ENCODE peak calls at places on chromosomes 6 and 20, in seven cellular contexts. S is PC-9, Z is adipocyte, D is HAP-1, X is NCI-H1417, V is AG08395, P is stomach. U is an unnamed sample.

GRCh38 chr6:143676437-143677045 is 1.2 kb upstream of the PHACTR2 start:
- DNase-seq in S (peak), Z (no peak), D (no peak), X (no peak), V (no peak), P (no peak), U (no peak)

GRCh38 chr6:41975276-41975675 is 33.7 kb upstream of the CCND3 start:
- DNase-seq in S (no peak), Z (no peak), D (no peak), X (no peak), V (no peak), P (no peak), U (no peak)

GRCh38 chr6:53306819-53307347 is 41.9 kb downstream of the ELOVL5 start:
- DNase-seq in S (peak), Z (no peak), D (no peak), X (no peak), V (no peak), P (no peak), U (no peak)

GRCh38 chr6:85395746-85396145 is 54.1 kb upstream of the NT5E start:
- DNase-seq in S (no peak), Z (no peak), D (no peak), X (no peak), V (no peak), P (no peak), U (no peak)

GRCh38 chr20:34215711-34216381 is 25.4 kb upstream of the ASIP start:
- DNase-seq in S (peak), Z (peak), D (peak), X (peak), V (peak), P (peak), U (peak)

GRCh38 chr20:9609892-9610502 is 95.6 kb downstream of the LAMP5 start:
- DNase-seq in S (peak), Z (peak), D (peak), X (peak), V (peak), P (peak), U (peak)

GRCh38 chr6:139231206-139231605 is 60.6 kb downstream of the TXLNB start:
- DNase-seq in S (no peak), Z (peak), D (no peak), X (no peak), V (no peak), P (no peak), U (no peak)

GRCh38 chr6:154962751-154963150 is 32.4 kb upstream of the TIAM2 start:
- DNase-seq in S (peak), Z (peak), D (peak), X (no peak), V (peak), P (no peak), U (no peak)

GRCh38 chr20:60212695-60213094 is 254.5 kb downstream of the CDH26 start:
- DNase-seq in S (no peak), Z (no peak), D (no peak), X (no peak), V (no peak), P (no peak), U (no peak)

GRCh38 chr6:3999800-4000661 is 78.9 kb downstream of the FAM217A start:
- DNase-seq in S (no peak), Z (no peak), D (no peak), X (no peak), V (no peak), P (no peak), U (no peak)

GRCh38 chr6:132763269-132763668 is 5.6 kb upstream of the VNN2 start:
- DNase-seq in S (no peak), Z (no peak), D (no peak), X (no peak), V (no peak), P (no peak), U (no peak)

U was measured in erythroblast.